ENCODE peak calls at places on chromosome 9, in five cellular contexts. B is HCT116, G is SJSA1, N is uterus, T is GM23248. A is an unnamed sample.

GRCh38 chr9:134025606-134026541 is 593 bp downstream of the BRD3OS start:
- DNase-seq in T (peak; percentile 77), G (peak; percentile 38), B (no peak), N (peak; percentile 46), A (peak; percentile 93)

GRCh38 chr9:21945606-21946005 is 48.6 kb downstream of the CDKN2A start:
- DNase-seq in T (no peak), N (no peak), B (no peak), G (no peak), A (no peak)

GRCh38 chr9:70004310-70004709 is 39.3 kb upstream of the MAMDC2 start:
- DNase-seq in T (peak; percentile 1), G (no peak), B (no peak), N (no peak), A (peak; percentile 3)

GRCh38 chr9:89365532-89365912 is 47.2 kb downstream of the SECISBP2 start:
- DNase-seq in T (no peak), G (no peak), B (no peak), N (no peak), A (peak; percentile 22)

GRCh38 chr9:89743576-89744254 is 138.9 kb downstream of the GADD45G start:
- DNase-seq in T (no peak), B (no peak), G (no peak), N (no peak), A (no peak)

GRCh38 chr9:121871431-121872025 is 220.1 kb downstream of the DAB2IP start:
- DNase-seq in T (peak; percentile 85), B (no peak), G (no peak), N (no peak), A (no peak)

GRCh38 chr9:6945871-6946270 is 188.1 kb downstream of the KDM4C start:
- DNase-seq in B (no peak), N (no peak), G (no peak), T (no peak), A (no peak)

GRCh38 chr9:70947086-70947485 is 174.3 kb downstream of the TRPM3 start:
- DNase-seq in N (no peak), B (no peak), T (peak; percentile 37), G (no peak), A (no peak)

GRCh38 chr9:79477955-79478751 is 93.6 kb upstream of the TLE4 start:
- DNase-seq in N (no peak), G (peak; percentile 51), T (peak; percentile 24), B (no peak), A (peak; percentile 56)

GRCh38 chr9:101486693-101487442 is 46.8 kb upstream of the RNF20 start:
- DNase-seq in T (peak; percentile 83), G (peak; percentile 79), N (peak; percentile 61), B (peak; percentile 51), A (peak; percentile 80)

DNA sequence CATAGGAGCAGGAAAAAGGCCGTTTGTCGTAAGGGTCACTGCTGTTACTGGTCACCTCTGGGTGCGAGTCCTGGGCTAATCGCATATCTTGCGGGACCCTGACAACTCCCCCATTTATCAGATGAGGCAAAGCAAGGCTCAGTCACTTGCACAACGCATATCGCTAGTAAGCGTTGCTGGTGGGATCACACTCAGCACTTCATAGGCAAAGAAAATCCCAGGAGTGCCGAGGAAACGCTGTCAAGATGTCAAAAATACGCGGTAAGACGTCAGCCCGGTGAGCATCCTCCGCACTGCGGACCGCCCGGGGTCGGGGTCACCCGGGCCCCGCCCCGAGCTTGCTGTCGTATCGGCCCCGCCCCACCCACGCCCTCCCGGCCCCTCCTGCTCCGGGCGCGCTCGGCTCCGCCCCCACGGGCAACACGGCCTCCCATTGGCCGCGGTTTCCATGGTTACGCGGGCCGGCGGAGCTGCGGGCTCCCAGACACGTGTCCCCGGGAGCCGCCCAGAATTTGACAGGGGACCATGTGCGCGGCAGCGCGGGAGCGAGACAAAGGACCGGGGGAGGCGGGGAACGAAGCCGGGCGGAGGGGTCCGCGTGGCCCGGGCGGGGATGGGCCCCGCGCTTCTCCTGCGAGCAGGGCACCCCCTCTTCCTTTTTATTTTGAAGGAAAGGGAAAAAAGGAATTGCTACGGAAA is 80.2 kb upstream of the IER5L start:
- DNase-seq in G (no peak), B (peak; percentile 77), T (peak; percentile 96), N (peak; percentile 93), A (peak; percentile 100)
- H3K4me3 ChIP-seq in G (no peak overlapping the region), B (no peak overlapping the region), T (peak overlapping the region; percentile 55), N (peak overlapping the region; percentile 17), A (peak overlapping the region; percentile 67)

GRCh38 chr9:30915451-30915850 is 1469.0 kb upstream of the ACO1 start:
- DNase-seq in N (no peak), B (no peak), G (no peak), T (no peak), A (no peak)

DNA sequence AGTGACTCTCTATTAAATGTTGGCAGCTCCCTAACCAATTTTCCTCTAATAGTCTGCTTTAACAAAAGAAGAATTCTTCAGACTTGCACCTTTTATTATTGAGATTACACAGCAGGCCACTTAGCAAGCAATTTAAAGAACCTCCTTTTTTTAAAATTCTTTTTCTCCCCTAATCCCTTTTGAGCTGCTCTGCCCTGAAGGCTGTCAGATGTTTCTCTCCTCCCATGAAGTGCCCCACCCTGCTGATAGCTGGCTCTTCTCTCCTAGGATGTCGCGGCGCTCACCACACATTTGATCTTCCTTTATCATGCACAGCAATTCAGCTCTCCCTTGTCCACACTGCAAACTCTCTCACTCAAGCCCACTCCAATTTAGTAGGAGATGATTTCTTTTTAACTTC is 1471.1 kb upstream of the ACO1 start:
- DNase-seq in B (no peak), G (no peak), T (no peak), N (no peak), A (no peak)
- H3K4me3 ChIP-seq in B (no peak overlapping the region), G (no peak overlapping the region), T (no peak overlapping the region), N (no peak overlapping the region), A (no peak overlapping the region)

DNA sequence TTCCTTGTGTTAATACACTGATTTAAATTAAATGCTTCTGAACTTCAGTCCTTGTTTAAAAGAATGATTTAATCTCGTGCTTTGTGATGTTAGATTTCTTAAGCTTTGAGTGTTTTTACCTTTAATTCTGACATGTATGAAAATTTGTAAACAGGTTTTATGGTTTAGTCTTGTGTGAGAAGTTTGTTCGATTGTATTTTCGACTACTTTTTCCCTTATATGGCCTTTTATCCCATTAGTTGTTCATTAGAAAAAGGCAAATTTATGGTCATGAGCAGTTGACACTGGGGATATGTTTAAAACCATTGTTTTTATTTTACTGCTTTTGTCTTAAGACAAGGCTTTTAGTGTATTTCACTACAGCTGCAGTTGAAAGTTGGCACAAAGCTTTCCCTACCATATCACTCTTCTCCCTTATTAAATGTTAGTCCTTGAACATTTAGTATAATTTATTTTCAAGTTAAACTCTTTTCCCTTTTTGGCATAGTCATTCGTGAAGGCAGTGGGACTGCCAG is 3.3 kb downstream of the UBE2R2 start:
- DNase-seq in G (no peak), N (no peak), T (peak; percentile 7), B (no peak), A (no peak)
- H3K4me3 ChIP-seq in G (no peak overlapping the region), N (no peak overlapping the region), T (peak overlapping the region; percentile 87), B (no peak overlapping the region), A (no peak overlapping the region)

DNA sequence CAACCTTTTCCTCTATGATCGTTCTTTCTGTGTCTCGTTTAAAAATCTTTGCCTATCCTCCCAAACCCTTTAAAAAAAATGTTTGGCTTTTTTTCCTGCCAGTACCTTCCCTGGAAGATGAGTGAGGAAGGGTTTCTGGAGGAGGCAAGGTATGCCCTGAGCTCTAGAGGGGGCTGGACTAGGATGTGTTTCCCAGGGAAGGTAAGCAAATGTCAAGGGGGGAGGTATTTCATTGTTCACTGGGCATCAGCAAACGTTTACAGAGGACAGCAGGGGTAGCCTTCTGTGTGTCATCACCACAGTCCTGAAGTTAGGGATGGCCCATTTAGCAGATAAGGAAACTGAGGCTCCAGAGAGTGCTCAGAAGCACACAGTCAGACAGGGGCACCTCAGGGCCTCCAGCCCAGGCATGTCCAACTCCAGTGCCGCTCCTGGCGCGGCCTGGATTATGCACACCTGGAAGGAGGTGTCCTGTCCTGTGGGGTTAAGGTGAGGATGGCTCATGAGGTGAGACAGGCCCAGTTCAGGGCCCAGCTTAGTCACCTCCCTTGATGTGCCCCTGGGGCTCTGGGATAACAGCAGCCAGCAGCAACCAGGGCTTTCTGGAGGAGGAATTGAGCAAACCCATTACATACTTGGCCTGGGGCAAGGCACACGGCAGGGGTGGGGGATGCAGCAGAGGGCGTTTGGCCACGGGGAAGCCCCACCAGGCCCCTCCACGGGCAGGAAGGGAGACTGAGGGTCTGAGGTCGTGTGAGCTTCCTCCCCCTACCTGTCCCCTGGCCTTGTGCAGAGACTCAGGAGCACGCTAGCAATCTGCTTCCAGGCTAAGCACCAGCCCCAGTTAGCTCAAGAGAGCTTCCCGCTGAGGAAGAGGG is 100.3 kb upstream of the LMX1B start:
- DNase-seq in B (no peak), T (no peak), G (no peak), N (no peak), A (peak; percentile 87)
- H3K4me3 ChIP-seq in B (no peak overlapping the region), T (no peak overlapping the region), G (no peak overlapping the region), N (no peak overlapping the region), A (no peak overlapping the region)

DNA sequence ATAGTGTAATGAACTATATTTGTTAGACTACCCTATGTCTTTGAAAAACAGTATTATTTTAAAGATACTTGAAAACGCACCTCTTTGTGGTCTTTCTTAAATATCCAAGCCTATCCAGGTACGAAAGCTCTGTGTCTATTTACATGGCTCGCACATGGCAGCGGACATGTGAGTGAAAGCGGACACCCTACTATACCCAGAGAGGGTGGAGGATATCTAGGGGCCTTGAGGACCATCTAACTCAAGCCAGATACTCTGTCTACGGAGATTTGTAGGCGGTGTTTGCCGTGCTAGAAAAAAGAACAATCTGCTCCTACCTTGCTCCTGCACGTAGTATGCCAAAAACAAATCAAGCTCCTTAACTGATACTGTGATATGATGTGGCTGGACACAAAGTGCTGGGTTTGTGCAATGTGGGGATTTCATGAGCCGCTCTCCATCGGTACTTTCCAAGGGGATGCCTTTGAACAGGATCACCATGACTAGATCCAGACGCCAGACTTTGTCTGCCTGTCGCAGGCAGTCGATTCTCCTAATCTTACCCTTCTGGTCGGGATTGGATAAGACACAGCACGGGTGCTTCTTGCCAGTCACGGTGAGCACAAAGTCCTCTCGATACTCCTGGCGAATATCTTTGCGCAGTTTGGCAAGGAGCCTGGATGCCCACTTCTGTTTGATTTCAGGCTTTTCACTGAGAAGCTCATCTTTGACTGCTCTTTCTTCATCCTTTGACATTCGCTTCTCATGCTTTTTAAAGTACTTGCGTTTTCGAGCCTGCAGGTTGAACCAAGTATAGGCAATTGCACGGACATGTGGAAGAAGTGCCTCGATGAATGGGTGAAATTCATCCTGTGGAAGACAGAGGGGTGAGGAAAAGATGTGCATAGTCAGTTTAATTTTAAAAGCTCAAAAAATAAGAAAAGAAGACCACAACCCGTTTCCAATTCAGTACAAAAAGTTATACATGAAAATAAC is 7.0 kb downstream of the NFIB start:
- DNase-seq in T (no peak), G (no peak), N (no peak), B (no peak), A (no peak)
- H3K4me3 ChIP-seq in T (no peak overlapping the region), G (no peak overlapping the region), N (no peak overlapping the region), B (no peak overlapping the region), A (no peak overlapping the region)

DNA sequence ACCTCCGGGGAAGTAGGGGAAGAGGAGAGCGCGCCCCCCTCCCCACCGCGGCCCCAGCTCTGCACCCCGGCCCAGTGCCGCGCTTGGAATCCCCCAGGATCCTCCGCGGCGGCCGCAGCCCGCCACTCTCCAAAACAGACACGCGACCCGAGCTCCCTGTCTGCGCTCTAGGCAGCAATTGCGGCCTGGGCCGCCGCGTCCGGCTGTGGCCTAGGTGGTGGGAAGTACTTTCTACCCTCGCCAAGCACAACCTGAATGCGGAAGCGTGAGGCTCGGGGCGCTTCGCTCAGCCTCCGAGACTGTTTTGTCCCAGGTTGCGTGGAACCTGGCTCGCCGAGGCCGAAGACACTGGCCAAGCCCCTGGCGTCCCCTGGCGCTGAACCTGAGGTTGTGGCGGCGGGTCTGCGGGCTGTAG is 3.3 kb upstream of the FOXB2 start:
- DNase-seq in T (no peak), B (no peak), G (no peak), N (no peak), A (peak; percentile 60)
- H3K4me3 ChIP-seq in T (no peak overlapping the region), B (no peak overlapping the region), G (no peak overlapping the region), N (no peak overlapping the region), A (no peak overlapping the region)

A was measured in osteoblast.